ENCODE peak calls at places on chromosomes 11 and 22, in ten cellular contexts. A is fibroblast of lung, D is heart left ventricle, B is uterus, P is neural progenitor cell, S is AG04450, C is tibial nerve, T is heart right ventricle, V is foreskin keratinocyte, G is ascending aorta. R is an unnamed sample.

GRCh38 chr11:117059611-117060010 is 38.6 kb downstream of the SIK3 start:
- DNase-seq in C (no peak), D (no peak), V (no peak), P (no peak), S (no peak), T (no peak), A (no peak), B (no peak), G (no peak), R (no peak)

GRCh38 chr11:122665882-122666281 is 10.4 kb downstream of the UBASH3B start:
- DNase-seq in V (no peak), D (no peak), B (no peak), P (no peak), G (no peak), T (no peak), A (no peak), C (no peak), S (no peak), R (no peak)

GRCh38 chr11:22432331-22433065 is 94.3 kb downstream of the SLC17A6 start:
- DNase-seq in A (peak), C (peak), P (peak), D (peak), T (peak), V (peak), S (no peak), B (peak), G (no peak), R (peak)

GRCh38 chr11:2466069-2466801 is 21.4 kb downstream of the KCNQ1 start:
- DNase-seq in C (no peak), S (no peak), V (no peak), D (peak), T (no peak), A (no peak), P (no peak), B (no peak), G (no peak), R (no peak)

GRCh38 chr22:43346521-43346929 is 3.4 kb upstream of the SCUBE1 start:
- DNase-seq in B (peak), T (peak), G (no peak), V (peak), D (peak), P (peak), A (peak), C (peak), S (no peak), R (peak)

GRCh38 chr11:63866211-63866610 is 27.3 kb downstream of the MARK2 start:
- DNase-seq in S (no peak), P (no peak), V (no peak), A (peak), G (no peak), D (no peak), B (peak), C (peak), T (no peak), R (no peak)

GRCh38 chr11:47000033-47000432 is 63.5 kb downstream of the CSTPP1 start:
- DNase-seq in A (no peak), P (no peak), S (no peak), C (no peak), G (no peak), D (no peak), T (no peak), V (no peak), B (no peak), R (no peak)

GRCh38 chr11:63767415-63768231 is 952 bp downstream of the ZFTA start:
- DNase-seq in A (peak), D (peak), T (peak), S (peak), V (peak), G (no peak), C (peak), B (peak), P (peak), R (no peak)

GRCh38 chr11:93783767-93784151 is 323 bp upstream of the MED17 start:
- DNase-seq in C (no peak), T (no peak), V (no peak), P (no peak), D (peak), A (no peak), G (no peak), B (no peak), S (peak), R (no peak)

GRCh38 chr11:3169952-3170755 is 5.0 kb upstream of the OSBPL5 start:
- DNase-seq in G (no peak), V (peak), C (no peak), T (no peak), P (no peak), S (no peak), A (no peak), B (no peak), D (no peak), R (peak)

GRCh38 chr22:42793848-42794405 is 63.1 kb downstream of the ARFGAP3 start:
- DNase-seq in T (no peak), B (no peak), V (no peak), D (no peak), P (no peak), G (no peak), S (no peak), C (no peak), A (no peak), R (peak)

GRCh38 chr22:38316340-38317236 is 645 bp downstream of the CSNK1E start:
- DNase-seq in C (peak), S (no peak), B (peak), T (peak), G (no peak), V (peak), P (peak), A (peak), D (peak), R (peak)

GRCh38 chr11:33375688-33376311 is 118.6 kb downstream of the HIPK3 start:
- DNase-seq in V (peak), S (no peak), A (peak), G (no peak), D (no peak), B (no peak), T (no peak), P (peak), C (no peak), R (no peak)

GRCh38 chr22:31912402-31912733 is 32.0 kb upstream of the YWHAH start:
- DNase-seq in S (no peak), B (no peak), T (no peak), V (no peak), G (no peak), D (no peak), A (no peak), C (no peak), P (no peak), R (no peak)

GRCh38 chr11:58292017-58292416 is 24.0 kb upstream of the OR10W1 start:
- DNase-seq in V (no peak), T (no peak), C (no peak), B (no peak), A (no peak), P (no peak), D (no peak), S (no peak), G (no peak), R (peak)

GRCh38 chr11:49499117-49499516 is 290.7 kb upstream of the FOLH1 start:
- DNase-seq in P (no peak), B (no peak), T (no peak), A (no peak), C (no peak), V (no peak), D (no peak), G (no peak), S (no peak), R (no peak)

GRCh38 chr11:75399344-75400109 is at the start of gene RPS3:
- DNase-seq in T (peak), S (peak), P (peak), C (peak), A (peak), B (peak), D (peak), V (peak), G (peak), R (peak)
- TF ChIP-seq CTCF in T (no peak), S (no peak), P (peak), C (no peak), A (no peak), B (peak), D (no peak), V (peak), G (no peak), R (no peak)

DNA sequence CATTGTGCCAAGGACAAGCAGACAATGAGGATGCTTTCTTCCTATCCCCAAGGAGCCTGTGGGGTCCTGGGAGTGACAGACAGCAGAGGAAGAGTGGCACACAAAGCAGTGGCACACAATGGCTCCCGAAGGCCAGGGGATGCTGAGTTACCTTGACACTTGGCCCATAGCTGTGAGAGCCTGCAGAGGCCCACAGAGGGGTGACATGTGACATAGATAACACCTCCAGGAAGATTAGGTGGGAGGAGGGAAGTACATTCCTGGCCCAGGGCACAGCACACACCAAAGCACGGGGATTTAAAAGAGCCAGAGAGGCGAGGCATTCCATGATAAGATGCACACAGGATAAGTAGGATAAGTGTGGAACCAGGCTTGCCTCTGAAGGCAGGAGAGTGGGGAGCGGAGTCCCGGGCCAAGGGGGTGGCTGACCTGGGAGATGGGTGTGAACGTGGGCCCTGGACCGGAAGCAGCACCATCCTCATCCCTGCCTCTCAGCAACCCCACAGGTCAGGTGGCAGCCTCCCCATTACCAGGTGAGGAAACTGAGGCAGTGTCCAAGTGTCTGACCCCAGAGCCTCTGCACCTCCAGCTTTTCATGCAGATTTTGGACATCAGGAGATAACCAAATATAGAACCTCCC is 6.4 kb downstream of the UPB1 start:
- DNase-seq in G (no peak), T (no peak), B (no peak), P (peak), A (no peak), S (no peak), D (peak), C (no peak), V (no peak), R (no peak)
- H3K27ac ChIP-seq in G (no peak), T (no peak), B (no peak), P (no peak), A (no peak), S (no peak), D (no peak), C (no peak), V (no peak), R (no peak)

DNA sequence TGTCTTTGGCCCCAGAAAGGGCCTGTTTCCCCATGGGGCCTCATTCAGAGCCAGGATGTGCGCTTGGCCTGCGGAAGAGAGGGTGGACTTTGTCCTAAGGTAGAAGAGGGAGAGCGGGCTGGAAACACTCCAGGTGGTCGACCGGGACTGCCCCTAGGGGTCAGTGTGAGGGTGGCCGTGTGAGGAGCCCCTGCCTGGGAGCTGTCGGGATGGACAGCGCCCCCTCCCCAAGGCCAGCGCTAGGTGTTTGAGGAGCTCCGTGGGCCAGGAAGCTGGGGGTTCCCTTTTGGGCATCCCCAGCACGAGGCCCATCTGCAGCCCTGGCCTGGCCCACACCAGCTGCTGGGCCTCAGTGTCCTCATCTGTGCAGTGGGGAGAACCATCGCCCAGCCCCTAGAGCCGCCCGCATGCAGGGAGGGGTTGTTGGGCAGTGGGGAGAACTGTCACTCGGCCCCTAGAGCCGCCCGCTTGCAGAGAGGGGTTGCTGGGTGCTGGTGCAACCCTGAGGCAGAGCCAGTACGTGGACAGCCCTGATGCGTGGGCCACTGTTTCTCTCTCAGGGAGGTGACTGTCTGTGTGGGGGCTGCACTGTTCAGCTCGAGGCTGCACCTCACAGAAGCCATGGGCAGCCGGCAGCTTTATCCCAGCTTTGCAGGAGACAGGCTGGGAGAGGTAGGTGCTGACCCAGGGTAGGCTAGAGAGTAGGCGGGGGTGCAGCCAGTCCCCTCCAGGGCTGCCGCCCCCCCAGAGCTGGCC is 1319.9 kb downstream of the BRD1 start:
- DNase-seq in C (no peak), G (no peak), A (no peak), S (no peak), P (no peak), T (no peak), B (no peak), V (no peak), D (no peak), R (no peak)
- TF ChIP-seq CTCF in C (no peak), G (no peak), A (no peak), S (no peak), P (peak), T (no peak), B (no peak), V (no peak), D (no peak), R (no peak)

DNA sequence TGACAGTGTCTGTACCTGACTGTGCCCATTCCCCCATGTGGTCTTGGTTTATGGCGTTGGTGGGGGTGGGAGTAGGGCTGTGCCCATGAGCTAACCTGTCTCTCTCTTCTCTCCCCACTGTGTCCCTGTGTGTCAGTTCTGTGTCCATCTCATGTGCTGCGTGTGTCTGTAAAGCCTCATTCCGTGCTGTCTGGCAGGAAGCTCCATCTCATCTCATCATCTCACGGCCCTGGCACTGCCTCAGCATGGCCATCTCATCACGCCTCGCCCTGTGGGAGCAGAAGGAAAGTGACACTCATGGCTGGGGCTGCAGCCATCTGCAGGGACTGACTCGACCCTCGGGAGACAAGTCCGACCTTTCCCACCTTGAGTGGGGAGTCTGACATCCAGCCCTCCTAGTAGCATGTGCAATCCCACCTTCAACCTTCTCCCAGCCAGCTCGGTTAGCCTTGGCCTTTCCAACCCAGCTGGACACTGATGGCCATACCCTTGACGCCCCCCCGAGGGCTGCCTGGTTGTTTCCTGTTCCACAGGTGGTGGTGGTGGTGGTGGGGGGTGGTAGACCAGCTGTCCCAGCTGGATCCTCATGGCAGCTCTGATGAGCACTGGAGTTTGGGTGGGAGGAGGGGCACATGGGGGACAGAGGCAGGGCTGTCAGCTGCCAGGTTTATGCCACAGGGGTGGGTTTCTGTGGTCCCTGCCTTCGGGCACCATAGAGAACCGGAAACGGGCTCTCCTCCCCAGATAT is 19.0 kb downstream of the MYO18B start:
- DNase-seq in T (no peak), C (no peak), G (no peak), A (no peak), V (no peak), D (no peak), S (no peak), P (no peak), B (no peak), R (no peak)
- H3K27ac ChIP-seq in T (peak), C (no peak), G (peak), A (peak), V (no peak), D (no peak), S (no peak), P (no peak), B (no peak), R (no peak)

GRCh38 chr22:50275181-50276055 is 5.2 kb upstream of the MAPK11 start:
- DNase-seq in G (no peak), D (no peak), C (no peak), T (no peak), V (no peak), S (no peak), A (no peak), P (no peak), B (no peak), R (no peak)

GRCh38 chr22:50276143-50276542 is 6.0 kb upstream of the MAPK11 start:
- DNase-seq in C (peak), G (no peak), S (no peak), D (peak), B (no peak), V (no peak), P (no peak), T (peak), A (peak), R (peak)

GRCh38 chr22:50271519-50271970 is 1.4 kb upstream of the MAPK11 start:
- DNase-seq in S (no peak), P (peak), A (peak), G (no peak), D (peak), B (peak), T (peak), V (no peak), C (no peak), R (peak)

GRCh38 chr22:50272103-50272782 is 2.1 kb upstream of the MAPK11 start:
- DNase-seq in S (no peak), V (no peak), G (no peak), C (no peak), A (no peak), T (no peak), D (no peak), P (peak), B (no peak), R (no peak)

GRCh38 chr22:50274311-50274710 is 4.1 kb upstream of the MAPK11 start:
- DNase-seq in C (peak), S (no peak), G (no peak), P (peak), A (peak), B (peak), D (no peak), V (no peak), T (peak), R (no peak)
- TF ChIP-seq CTCF in C (peak), S (peak), G (peak), P (peak), A (peak), B (peak), D (no peak), V (peak), T (peak), R (peak)

GRCh38 chr11:124917115-124917637 is 1.9 kb upstream of the HEPN1 start:
- DNase-seq in T (no peak), V (no peak), B (no peak), A (peak), C (no peak), D (no peak), S (peak), P (no peak), G (no peak), R (no peak)
- H3K27ac ChIP-seq in T (no peak), V (no peak), B (no peak), A (peak), C (no peak), D (no peak), S (peak), P (no peak), G (no peak), R (no peak)

GRCh38 chr11:12103411-12104225 is 6.8 kb upstream of the MICAL2 start:
- DNase-seq in B (no peak), D (no peak), C (no peak), V (no peak), T (no peak), A (no peak), P (no peak), S (no peak), G (no peak), R (no peak)

GRCh38 chr11:12100429-12100828 is 10.0 kb upstream of the MICAL2 start:
- DNase-seq in G (no peak), P (no peak), A (no peak), S (no peak), V (no peak), B (no peak), C (no peak), D (no peak), T (no peak), R (no peak)

GRCh38 chr11:12101318-12101717 is 9.1 kb upstream of the MICAL2 start:
- DNase-seq in C (no peak), V (no peak), T (no peak), G (no peak), P (no peak), D (no peak), A (no peak), S (no peak), B (no peak), R (no peak)

GRCh38 chr11:12100886-12101285 is 9.5 kb upstream of the MICAL2 start:
- DNase-seq in S (no peak), G (no peak), T (no peak), V (no peak), C (peak), D (no peak), A (no peak), P (no peak), B (no peak), R (no peak)

DNA sequence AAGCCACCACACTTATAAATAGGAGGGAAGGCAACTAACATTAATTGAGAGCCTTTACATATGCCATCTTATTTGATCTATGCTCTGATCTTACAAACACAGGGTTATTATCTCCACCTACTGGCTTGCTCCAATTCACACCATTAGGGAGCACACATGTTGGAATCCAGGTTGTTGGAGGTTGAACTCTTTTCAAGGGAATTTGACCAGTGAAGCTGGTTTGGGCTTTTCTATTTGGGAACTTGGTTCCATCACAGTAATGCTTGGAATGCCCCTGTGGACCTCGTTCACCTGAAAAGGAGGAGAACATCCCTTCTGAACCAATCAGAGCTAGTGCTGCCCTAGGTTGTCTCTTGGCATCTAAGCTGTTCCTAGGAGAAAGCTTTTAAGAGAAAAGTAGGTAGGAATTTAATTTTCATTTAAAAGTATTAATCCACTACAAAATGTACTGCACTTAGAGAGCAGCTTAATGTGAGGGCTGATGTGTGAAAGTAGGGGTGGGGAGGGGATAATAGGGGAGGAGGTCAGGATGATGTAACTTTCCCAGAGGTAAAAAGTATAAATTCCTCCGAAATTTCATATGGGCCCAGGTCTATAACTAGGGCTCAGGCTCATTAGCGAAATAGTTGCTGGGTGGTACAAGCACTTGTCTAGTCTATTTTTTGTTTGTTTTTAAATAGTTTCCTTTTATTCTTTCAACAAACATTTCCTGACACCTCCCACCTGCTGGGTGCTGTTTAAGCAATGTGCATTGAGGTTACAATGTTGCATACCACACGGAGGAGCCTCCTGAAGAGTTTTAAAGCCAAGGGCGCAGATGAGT is 7.6 kb upstream of the MICAL2 start:
- DNase-seq in C (no peak), S (no peak), P (no peak), A (no peak), B (no peak), V (no peak), D (no peak), T (no peak), G (no peak), R (no peak)
- TF ChIP-seq CTCF in C (no peak), S (peak), P (no peak), A (peak), B (no peak), V (peak), D (no peak), T (no peak), G (no peak), R (no peak)

GRCh38 chr11:1300121-1300520 is 9.3 kb downstream of the TOLLIP start:
- DNase-seq in T (no peak), A (no peak), D (no peak), S (no peak), B (no peak), G (no peak), C (no peak), V (no peak), P (no peak), R (no peak)
- H3K27ac ChIP-seq in T (no peak), A (no peak), D (no peak), S (no peak), B (peak), G (no peak), C (peak), V (no peak), P (no peak), R (no peak)